ENCODE peak calls at places on chromosomes 7 and 10, in five cellular contexts. P is NCI-H1092; W is left ventricle myocardium inferior; F is stimulated activated CD4-positive, alpha-beta T cell treated with anti-CD3 and anti-CD28 coated beads, Interleukin-4, amount 100 ng/mL, for 48 hours; I is NCI-H1436. X is an unnamed sample.
A peak's percentile ranks its signal among the peaks of the same experiment; 100 is the strongest.

GRCh38 chr10:106652279-106652678 is 512.2 kb downstream of the SORCS1 start:
- DNase-seq in P (no peak), W (no peak), F (no peak), I (peak; percentile 63), X (no peak)

GRCh38 chr7:148383651-148384050 is 206.9 kb upstream of the C7orf33 start:
- DNase-seq in P (no peak), F (no peak), W (no peak), I (no peak), X (no peak)

GRCh38 chr10:117007080-117007479 is 2.1 kb upstream of the SHTN1 start:
- DNase-seq in I (no peak), W (no peak), P (no peak), F (no peak), X (no peak)

GRCh38 chr7:141251957-141252356 is 178.1 kb downstream of the TMEM178B start:
- DNase-seq in P (no peak), I (no peak), W (no peak), F (no peak), X (no peak)

GRCh38 chr10:121803611-121804010 is 124.2 kb downstream of the ATE1 start:
- DNase-seq in P (no peak), F (no peak), W (no peak), I (no peak), X (no peak)

GRCh38 chr7:130095812-130096211 is 25.5 kb downstream of the KLHDC10 start:
- DNase-seq in P (no peak), W (no peak), F (no peak), I (no peak), X (no peak)

GRCh38 chr10:80268266-80268665 is 21.2 kb downstream of the MAT1A start:
- DNase-seq in I (no peak), P (no peak), F (no peak), W (no peak), X (no peak)

GRCh38 chr7:140446467-140446866 is 32.8 kb downstream of the MKRN1 start:
- DNase-seq in F (no peak), I (no peak), W (no peak), P (no peak), X (no peak)

GRCh38 chr10:102735065-102735562 is 8.6 kb upstream of the WBP1L start:
- DNase-seq in P (no peak), W (no peak), F (no peak), I (no peak), X (peak; percentile 51)

GRCh38 chr7:134031835-134032617 is 95.1 kb upstream of the LRGUK start:
- DNase-seq in W (peak; percentile 24), P (peak; percentile 36), F (no peak), I (no peak), X (peak; percentile 46)

GRCh38 chr7:158273138-158273651 is 314.4 kb downstream of the PTPRN2 start:
- DNase-seq in W (no peak), P (no peak), F (no peak), I (no peak), X (no peak)

GRCh38 chr10:123583639-123584418 is 82.3 kb upstream of the GPR26 start:
- DNase-seq in F (peak; percentile 15), I (peak; percentile 70), W (peak; percentile 66), P (peak; percentile 57), X (peak; percentile 89)

X was measured in left cardiac atrium.